ENCODE peak calls at places on chromosome 5, in seven cellular contexts. W is AG04449; K is adrenal gland; Z is GM06990; X is fibroblast of mammary gland; O is CD8-positive, alpha-beta T cell; G is GM23338. U is an unnamed sample.
A peak's percentile ranks its signal among the peaks of the same experiment; 100 is the strongest.

GRCh38 chr5:172931001-172931536 is 28.2 kb upstream of the RPL26L1 start:
- DNase-seq in W (peak; percentile 81), K (peak; percentile 75), Z (no peak), X (peak; percentile 93), O (no peak), G (no peak), U (peak; percentile 97)

GRCh38 chr5:168295574-168296201 is 4.2 kb downstream of the WWC1 start:
- DNase-seq in W (no peak), K (no peak), Z (no peak), X (peak; percentile 63), O (no peak), G (peak; percentile 96), U (no peak)

GRCh38 chr5:108900668-108901067 is 153.0 kb downstream of the FER start:
- DNase-seq in W (no peak), K (no peak), Z (no peak), X (peak; percentile 23), O (no peak), G (no peak), U (no peak)

GRCh38 chr5:9715891-9716335 is 85.8 kb upstream of the TAS2R1 start:
- DNase-seq in W (no peak), K (no peak), Z (no peak), X (no peak), O (no peak), G (peak; percentile 9), U (no peak)

GRCh38 chr5:135437796-135438560 is 9.2 kb downstream of the DCANP1 start:
- DNase-seq in W (peak; percentile 68), K (peak; percentile 78), Z (no peak), X (peak; percentile 95), O (no peak), G (no peak), U (no peak)

GRCh38 chr5:126858441-126858840 is 81.5 kb downstream of the LMNB1 start:
- DNase-seq in W (no peak), K (no peak), Z (no peak), X (no peak), O (no peak), G (peak; percentile 93), U (no peak)

GRCh38 chr5:133735346-133735745 is 123.0 kb upstream of the FSTL4 start:
- DNase-seq in W (no peak), K (peak; percentile 41), Z (no peak), X (peak; percentile 11), O (no peak), G (no peak), U (no peak)

GRCh38 chr5:58502032-58502431 is 10.8 kb downstream of the GAPT start:
- DNase-seq in W (no peak), K (no peak), Z (no peak), X (no peak), O (no peak), G (peak; percentile 44), U (no peak)

GRCh38 chr5:44665101-44665701 is 143.5 kb upstream of the MRPS30 start:
- DNase-seq in W (no peak), K (no peak), Z (no peak), X (peak; percentile 99), O (no peak), G (no peak), U (no peak)

GRCh38 chr5:40991168-40991980 is 79.8 kb downstream of the MROH2B start:
- DNase-seq in W (no peak), K (peak; percentile 88), Z (no peak), X (peak; percentile 96), O (no peak), G (no peak), U (peak; percentile 38)

GRCh38 chr5:100722657-100723056 is 180.4 kb downstream of the ST8SIA4 start:
- DNase-seq in W (no peak), K (no peak), Z (no peak), X (no peak), O (no peak), G (peak; percentile 5), U (no peak)

GRCh38 chr5:55649963-55650362 is 62.2 kb downstream of the SLC38A9 start:
- DNase-seq in W (no peak), K (no peak), Z (no peak), X (no peak), O (no peak), G (no peak), U (no peak)

GRCh38 chr5:80399553-80400239 is 8.2 kb upstream of the ZFYVE16 start:
- DNase-seq in W (no peak), K (peak; percentile 21), Z (peak; percentile 39), X (peak; percentile 86), O (no peak), G (no peak), U (no peak)

GRCh38 chr5:16013334-16014065 is 166.1 kb downstream of the MARCHF11 start:
- DNase-seq in W (no peak), K (no peak), Z (no peak), X (no peak), O (no peak), G (no peak), U (no peak)

GRCh38 chr5:71483355-71483754 is 27.9 kb downstream of the BDP1 start:
- DNase-seq in W (peak; percentile 54), K (no peak), Z (no peak), X (peak; percentile 83), O (no peak), G (no peak), U (peak; percentile 71)

GRCh38 chr5:73355083-73355482 is 93.5 kb downstream of the FOXD1 start:
- DNase-seq in W (no peak), K (no peak), Z (no peak), X (no peak), O (no peak), G (no peak), U (no peak)

GRCh38 chr5:126972062-126972895 is 58.1 kb downstream of the MARCHF3 start:
- DNase-seq in W (no peak), K (no peak), Z (peak; percentile 56), X (no peak), O (no peak), G (no peak), U (no peak)

GRCh38 chr5:103290846-103291245 is 32.3 kb downstream of the MACIR start:
- DNase-seq in W (no peak), K (no peak), Z (no peak), X (no peak), O (no peak), G (no peak), U (no peak)

GRCh38 chr5:36393656-36394438 is 92.1 kb upstream of the RANBP3L start:
- DNase-seq in W (no peak), K (no peak), Z (no peak), X (peak; percentile 13), O (no peak), G (no peak), U (no peak)

GRCh38 chr5:84249918-84250635 is 134.6 kb downstream of the EDIL3 start:
- DNase-seq in W (peak; percentile 72), K (no peak), Z (no peak), X (peak; percentile 79), O (no peak), G (peak; percentile 24), U (no peak)

GRCh38 chr5:151070449-151070848 is 10.4 kb downstream of the TNIP1 start:
- DNase-seq in W (no peak), K (no peak), Z (no peak), X (no peak), O (no peak), G (no peak), U (no peak)

GRCh38 chr5:134464988-134465855 is 53.5 kb upstream of the CDKN2AIPNL start:
- DNase-seq in W (no peak), K (peak; percentile 30), Z (peak; percentile 23), X (no peak), O (no peak), G (no peak), U (no peak)

GRCh38 chr5:135126688-135127603 is 92.9 kb upstream of the PITX1 start:
- DNase-seq in W (no peak), K (no peak), Z (no peak), X (no peak), O (no peak), G (no peak), U (peak; percentile 37)

GRCh38 chr5:179265529-179266290 is 79.6 kb downstream of the ADAMTS2 start:
- DNase-seq in W (peak; percentile 96), K (peak; percentile 72), Z (no peak), X (peak; percentile 99), O (no peak), G (peak; percentile 52), U (peak; percentile 56)

GRCh38 chr5:116554764-116555163 is 19.9 kb downstream of the SEMA6A start:
- DNase-seq in W (no peak), K (no peak), Z (no peak), X (no peak), O (no peak), G (no peak), U (no peak)

GRCh38 chr5:97297063-97297715 is 114.1 kb upstream of the RIOK2 start:
- DNase-seq in W (no peak), K (no peak), Z (peak; percentile 5), X (peak; percentile 40), O (no peak), G (peak; percentile 81), U (no peak)

GRCh38 chr5:126875303-126875785 is 98.4 kb downstream of the LMNB1 start:
- DNase-seq in W (no peak), K (no peak), Z (no peak), X (no peak), O (no peak), G (peak; percentile 11), U (no peak)

DNA sequence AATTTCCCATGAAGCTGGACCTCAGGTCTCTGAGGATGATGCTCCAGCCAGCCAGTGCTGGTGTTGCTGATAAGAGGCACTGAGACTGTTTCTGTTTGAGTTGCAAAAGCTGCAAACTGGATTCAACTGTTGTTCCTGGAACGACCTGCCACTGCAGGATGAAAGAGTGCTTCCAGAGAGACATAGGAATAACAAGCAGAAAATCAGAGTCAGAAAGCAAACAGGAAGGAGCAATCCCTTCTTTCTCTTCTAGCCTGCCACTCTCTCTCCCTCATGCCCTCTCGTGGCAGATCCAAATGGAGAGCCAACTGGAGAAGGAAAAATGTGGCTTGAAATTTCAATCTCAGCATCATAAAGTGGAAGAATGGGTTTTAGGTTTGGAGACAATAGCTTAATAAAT is 110.4 kb downstream of the STARD4 start:
- DNase-seq in W (no peak), K (no peak), Z (no peak), X (no peak), O (no peak), G (no peak), U (no peak)
- TF ChIP-seq CTCF in W (peak; percentile 8), K (no peak), Z (no peak), X (peak; percentile 12), O (no peak), G (no peak), U (peak; percentile 27)

GRCh38 chr5:586751-587285 is 25.3 kb upstream of the CEP72 start:
- DNase-seq in W (no peak), K (peak; percentile 3), Z (no peak), X (no peak), O (no peak), G (peak; percentile 29), U (no peak)
- H3K4me3 ChIP-seq in W (no peak overlapping the region), K (no peak overlapping the region), Z (no peak overlapping the region), X (no peak overlapping the region), O (no peak overlapping the region), G (no peak overlapping the region), U (no peak overlapping the region)

GRCh38 chr5:43646997-43647396 is 44.0 kb downstream of the NNT start:
- DNase-seq in W (no peak), K (no peak), Z (no peak), X (peak; percentile 69), O (no peak), G (no peak), U (no peak)
- TF ChIP-seq CTCF in W (no peak), K (no peak), Z (no peak), X (peak; percentile 40), O (no peak), G (no peak), U (peak; percentile 19)

DNA sequence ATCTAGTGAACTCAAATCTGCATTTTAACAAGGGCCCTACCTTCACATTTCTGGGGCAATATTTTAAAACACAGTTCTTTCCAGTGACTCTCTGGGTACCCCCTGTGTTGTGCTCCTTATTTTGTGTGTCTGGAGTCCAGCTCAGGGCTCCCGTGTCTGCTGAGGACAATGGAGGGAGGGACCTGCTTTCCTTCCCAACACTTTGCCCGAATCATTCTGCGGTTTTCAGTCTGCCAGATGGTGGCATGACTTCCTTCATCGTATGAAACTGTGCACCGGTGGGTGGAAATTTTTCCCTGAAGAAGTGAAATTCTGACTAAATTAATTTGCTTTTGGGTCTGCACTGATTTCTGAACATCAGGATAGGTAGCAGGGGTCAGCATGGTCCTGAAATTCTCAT is 153.6 kb upstream of the CD180 start:
- DNase-seq in W (no peak), K (no peak), Z (no peak), X (no peak), O (no peak), G (no peak), U (no peak)
- H3K4me3 ChIP-seq in W (no peak overlapping the region), K (no peak overlapping the region), Z (no peak overlapping the region), X (no peak overlapping the region), O (peak overlapping the region; percentile 42), G (no peak overlapping the region), U (no peak overlapping the region)